ENCODE peak calls at places on chromosomes 3 and 15, in four cellular contexts. One of them, this sample, is unnamed.

GRCh38 chr3:16521580-16521941 is 8.1 kb upstream of the RFTN1 start:
- DNase-seq in T-helper 17 cell: no peak
- DNase-seq in kidney tubule cell: no peak
- DNase-seq in NCI-H748 treated with DMSO at 0.1 percent for 48 hours: no peak
- DNase-seq in this sample: no peak

GRCh38 chr3:132974086-132974485 is 64.1 kb upstream of the TMEM108 start:
- DNase-seq in NCI-H748 treated with DMSO at 0.1 percent for 48 hours: no peak
- DNase-seq in T-helper 17 cell: no peak
- DNase-seq in kidney tubule cell: no peak
- DNase-seq in this sample: no peak

GRCh38 chr15:96264801-96265515 is 65.5 kb upstream of the NR2F2 start:
- DNase-seq in T-helper 17 cell: no peak
- DNase-seq in kidney tubule cell: peak; percentile 86
- DNase-seq in NCI-H748 treated with DMSO at 0.1 percent for 48 hours: no peak
- DNase-seq in this sample: peak; percentile 81

GRCh38 chr3:82088749-82089148 is 327.3 kb upstream of the GBE1 start:
- DNase-seq in kidney tubule cell: no peak
- DNase-seq in T-helper 17 cell: no peak
- DNase-seq in NCI-H748 treated with DMSO at 0.1 percent for 48 hours: no peak
- DNase-seq in this sample: no peak

GRCh38 chr3:178304758-178305157 is 231.5 kb upstream of the KCNMB2 start:
- DNase-seq in NCI-H748 treated with DMSO at 0.1 percent for 48 hours: no peak
- DNase-seq in T-helper 17 cell: no peak
- DNase-seq in kidney tubule cell: peak; percentile 70
- DNase-seq in this sample: peak; percentile 69

GRCh38 chr3:89049119-89049518 is 58.3 kb upstream of the EPHA3 start:
- DNase-seq in T-helper 17 cell: no peak
- DNase-seq in kidney tubule cell: no peak
- DNase-seq in NCI-H748 treated with DMSO at 0.1 percent for 48 hours: no peak
- DNase-seq in this sample: no peak

GRCh38 chr3:48220746-48221145 is 2.5 kb upstream of the CAMP start:
- DNase-seq in NCI-H748 treated with DMSO at 0.1 percent for 48 hours: no peak
- DNase-seq in T-helper 17 cell: no peak
- DNase-seq in kidney tubule cell: no peak
- DNase-seq in this sample: no peak

GRCh38 chr3:52196977-52197376 is 983 bp upstream of the ALAS1 start:
- DNase-seq in T-helper 17 cell: no peak
- DNase-seq in NCI-H748 treated with DMSO at 0.1 percent for 48 hours: no peak
- DNase-seq in kidney tubule cell: no peak
- DNase-seq in this sample: no peak

GRCh38 chr15:41873711-41874110 is 20.1 kb downstream of the SPTBN5 start:
- DNase-seq in NCI-H748 treated with DMSO at 0.1 percent for 48 hours: no peak
- DNase-seq in T-helper 17 cell: no peak
- DNase-seq in kidney tubule cell: no peak
- DNase-seq in this sample: no peak

GRCh38 chr3:13812039-13812438 is 67.8 kb downstream of the WNT7A start:
- DNase-seq in T-helper 17 cell: no peak
- DNase-seq in NCI-H748 treated with DMSO at 0.1 percent for 48 hours: no peak
- DNase-seq in kidney tubule cell: no peak
- DNase-seq in this sample: no peak

GRCh38 chr15:31577103-31577502 is 250.5 kb downstream of the KLF13 start:
- DNase-seq in kidney tubule cell: no peak
- DNase-seq in T-helper 17 cell: no peak
- DNase-seq in NCI-H748 treated with DMSO at 0.1 percent for 48 hours: no peak
- DNase-seq in this sample: no peak

GRCh38 chr3:27326211-27326948 is 42.8 kb downstream of the NEK10 start:
- DNase-seq in NCI-H748 treated with DMSO at 0.1 percent for 48 hours: no peak
- DNase-seq in kidney tubule cell: no peak
- DNase-seq in T-helper 17 cell: no peak
- DNase-seq in this sample: peak; percentile 46

GRCh38 chr3:122563717-122564025 is 429 bp downstream of the PARP9 start:
- DNase-seq in NCI-H748 treated with DMSO at 0.1 percent for 48 hours: no peak
- DNase-seq in kidney tubule cell: peak; percentile 23
- DNase-seq in T-helper 17 cell: no peak
- DNase-seq in this sample: no peak

GRCh38 chr3:59985643-59986200 is 935.9 kb upstream of the CFAP20DC start:
- DNase-seq in NCI-H748 treated with DMSO at 0.1 percent for 48 hours: no peak
- DNase-seq in kidney tubule cell: no peak
- DNase-seq in T-helper 17 cell: no peak
- DNase-seq in this sample: no peak

GRCh38 chr3:46710671-46711295 is 6.9 kb downstream of the PRSS50 start:
- DNase-seq in kidney tubule cell: no peak
- DNase-seq in NCI-H748 treated with DMSO at 0.1 percent for 48 hours: no peak
- DNase-seq in T-helper 17 cell: no peak
- DNase-seq in this sample: no peak

GRCh38 chr3:53137835-53138446 is 7.7 kb upstream of the RFT1 start:
- DNase-seq in kidney tubule cell: peak; percentile 63
- DNase-seq in NCI-H748 treated with DMSO at 0.1 percent for 48 hours: no peak
- DNase-seq in T-helper 17 cell: no peak
- DNase-seq in this sample: peak; percentile 39

GRCh38 chr15:92921215-92922131 is 21.3 kb downstream of the CHD2 start:
- DNase-seq in kidney tubule cell: peak; percentile 96
- DNase-seq in NCI-H748 treated with DMSO at 0.1 percent for 48 hours: no peak
- DNase-seq in T-helper 17 cell: no peak
- DNase-seq in this sample: peak; percentile 97

GRCh38 chr3:111570404-111571030 is 24.6 kb downstream of the ZBED2 start:
- DNase-seq in T-helper 17 cell: no peak
- DNase-seq in kidney tubule cell: no peak
- DNase-seq in NCI-H748 treated with DMSO at 0.1 percent for 48 hours: no peak
- DNase-seq in this sample: no peak

GRCh38 chr15:79615754-79616153 is 183.6 kb downstream of the MINAR1 start:
- DNase-seq in NCI-H748 treated with DMSO at 0.1 percent for 48 hours: no peak
- DNase-seq in T-helper 17 cell: no peak
- DNase-seq in kidney tubule cell: peak; percentile 42
- DNase-seq in this sample: no peak

GRCh38 chr3:172357850-172358754 is 90.2 kb downstream of the GHSR start:
- DNase-seq in NCI-H748 treated with DMSO at 0.1 percent for 48 hours: no peak
- DNase-seq in T-helper 17 cell: no peak
- DNase-seq in kidney tubule cell: peak; percentile 18
- DNase-seq in this sample: no peak

GRCh38 chr3:111764645-111765091 is 94.4 kb upstream of the PHLDB2 start:
- DNase-seq in NCI-H748 treated with DMSO at 0.1 percent for 48 hours: no peak
- DNase-seq in kidney tubule cell: peak; percentile 92
- DNase-seq in T-helper 17 cell: no peak
- DNase-seq in this sample: peak; percentile 77

GRCh38 chr3:191982481-191982880 is 521.5 kb downstream of the PYDC2 start:
- DNase-seq in kidney tubule cell: peak; percentile 33
- DNase-seq in T-helper 17 cell: no peak
- DNase-seq in NCI-H748 treated with DMSO at 0.1 percent for 48 hours: no peak
- DNase-seq in this sample: no peak

GRCh38 chr3:29515451-29515850 is 234.6 kb downstream of the RBMS3 start:
- DNase-seq in kidney tubule cell: peak; percentile 93
- DNase-seq in NCI-H748 treated with DMSO at 0.1 percent for 48 hours: no peak
- DNase-seq in T-helper 17 cell: no peak
- DNase-seq in this sample: peak; percentile 75

GRCh38 chr15:85854345-85855097 is 59.8 kb upstream of the KLHL25 start:
- DNase-seq in T-helper 17 cell: no peak
- DNase-seq in kidney tubule cell: peak; percentile 55
- DNase-seq in NCI-H748 treated with DMSO at 0.1 percent for 48 hours: peak; percentile 56
- DNase-seq in this sample: peak; percentile 49

GRCh38 chr3:18225709-18226108 is 199.4 kb downstream of the SATB1 start:
- DNase-seq in T-helper 17 cell: no peak
- DNase-seq in NCI-H748 treated with DMSO at 0.1 percent for 48 hours: no peak
- DNase-seq in kidney tubule cell: no peak
- DNase-seq in this sample: no peak

GRCh38 chr15:70324001-70324974 is 226.6 kb upstream of the TLE3 start:
- DNase-seq in NCI-H748 treated with DMSO at 0.1 percent for 48 hours: peak; percentile 52
- DNase-seq in T-helper 17 cell: no peak
- DNase-seq in kidney tubule cell: peak; percentile 12
- DNase-seq in this sample: peak; percentile 80

GRCh38 chr15:70264014-70264492 is 166.3 kb upstream of the TLE3 start:
- DNase-seq in NCI-H748 treated with DMSO at 0.1 percent for 48 hours: peak; percentile 49
- DNase-seq in T-helper 17 cell: no peak
- DNase-seq in kidney tubule cell: peak; percentile 90
- DNase-seq in this sample: no peak

GRCh38 chr3:71166366-71166765 is 417.2 kb downstream of the FOXP1 start:
- DNase-seq in T-helper 17 cell: no peak
- DNase-seq in kidney tubule cell: no peak
- DNase-seq in NCI-H748 treated with DMSO at 0.1 percent for 48 hours: no peak
- DNase-seq in this sample: no peak

GRCh38 chr3:12601072-12601471 is 44.2 kb downstream of the MKRN2 start:
- DNase-seq in T-helper 17 cell: no peak
- DNase-seq in NCI-H748 treated with DMSO at 0.1 percent for 48 hours: no peak
- DNase-seq in kidney tubule cell: no peak
- DNase-seq in this sample: no peak

GRCh38 chr3:27467545-27467944 is 16.6 kb downstream of the SLC4A7 start:
- DNase-seq in NCI-H748 treated with DMSO at 0.1 percent for 48 hours: peak; percentile 3
- DNase-seq in T-helper 17 cell: no peak
- DNase-seq in kidney tubule cell: peak; percentile 47
- DNase-seq in this sample: peak; percentile 14

This sample was measured in mammary epithelial cell.